ENCODE peak calls at places on chromosome 6, in six cellular contexts. I is psoas muscle; F is KG1; B is upper lobe of right lung; R is H9; Y is stimulated activated CD4-positive, alpha-beta T cell treated with anti-CD3 and anti-CD28 coated beads, Interleukin-2, amount 100 ng/mL, for 48 hours. E is an unnamed sample.

GRCh38 chr6:105428342-105428957 is 25.6 kb upstream of the PREP start:
- DNase-seq in Y (no peak), R (no peak), I (no peak), B (no peak), F (no peak), E (no peak)

GRCh38 chr6:15501806-15502450 is 160.9 kb downstream of the DTNBP1 start:
- DNase-seq in B (peak; percentile 64), I (no peak), Y (no peak), F (no peak), R (no peak), E (no peak)

GRCh38 chr6:85428486-85428885 is 21.4 kb upstream of the NT5E start:
- DNase-seq in I (no peak), B (no peak), Y (no peak), F (no peak), R (no peak), E (no peak)

GRCh38 chr6:75693534-75693933 is 55.5 kb upstream of the MYO6 start:
- DNase-seq in I (no peak), R (no peak), F (no peak), Y (no peak), B (no peak), E (no peak)

GRCh38 chr6:7518853-7519252 is 22.6 kb upstream of the DSP start:
- DNase-seq in I (no peak), Y (no peak), R (no peak), B (no peak), F (no peak), E (no peak)

GRCh38 chr6:13339863-13340635 is 11.7 kb upstream of the TBC1D7 start:
- DNase-seq in I (no peak), F (no peak), Y (no peak), R (no peak), B (no peak), E (no peak)

GRCh38 chr6:125931733-125932450 is 24.7 kb upstream of the HINT3 start:
- DNase-seq in B (no peak), R (no peak), I (no peak), Y (no peak), F (no peak), E (no peak)

GRCh38 chr6:27129095-27129815 is 118.2 kb upstream of the PRSS16 start:
- DNase-seq in Y (no peak), B (no peak), R (no peak), F (no peak), I (no peak), E (no peak)

GRCh38 chr6:31094389-31094881 is 17.9 kb downstream of the C6orf15 start:
- DNase-seq in R (no peak), Y (peak; percentile 9), F (peak; percentile 49), I (no peak), B (no peak), E (no peak)

GRCh38 chr6:134176283-134176975 is 124.0 kb upstream of the SLC2A12 start:
- DNase-seq in F (no peak), Y (no peak), I (peak; percentile 74), R (peak; percentile 67), B (peak; percentile 83), E (peak; percentile 29)

GRCh38 chr6:37127961-37128862 is 41.7 kb upstream of the PIM1 start:
- DNase-seq in R (no peak), Y (no peak), B (no peak), I (no peak), F (no peak), E (no peak)

E was measured in progenitor cell of endocrine pancreas.